ENCODE peak calls at places on chromosomes 4 and X, in nine cellular contexts. One of them, this sample, is unnamed.

GRCh38 chrX:64206556-64207162 is 1.2 kb upstream of the AMER1 start:
- DNase-seq in suprapubic skin: no peak
- DNase-seq in thoracic aorta: no peak
- DNase-seq in tibial artery: no peak
- DNase-seq in endothelial cell of umbilical vein: no peak
- DNase-seq in OCI-LY7: peak; percentile 3
- DNase-seq in thyroid gland: peak; percentile 60
- DNase-seq in H9: no peak
- DNase-seq in kidney: no peak
- DNase-seq in this sample: no peak

GRCh38 chrX:13090261-13091110 is 46.1 kb upstream of the FAM9C start:
- DNase-seq in suprapubic skin: no peak
- DNase-seq in thoracic aorta: no peak
- DNase-seq in H9: no peak
- DNase-seq in kidney: no peak
- DNase-seq in thyroid gland: no peak
- DNase-seq in endothelial cell of umbilical vein: peak; percentile 87
- DNase-seq in tibial artery: no peak
- DNase-seq in OCI-LY7: peak; percentile 23
- DNase-seq in this sample: no peak

GRCh38 chr4:48698029-48698901 is 81.8 kb downstream of the FRYL start:
- DNase-seq in endothelial cell of umbilical vein: peak; percentile 87
- DNase-seq in kidney: no peak
- DNase-seq in suprapubic skin: no peak
- DNase-seq in OCI-LY7: no peak
- DNase-seq in tibial artery: no peak
- DNase-seq in H9: no peak
- DNase-seq in thoracic aorta: no peak
- DNase-seq in thyroid gland: no peak
- DNase-seq in this sample: peak; percentile 73

GRCh38 chr4:156328882-156329281 is 375.2 kb upstream of the CTSO start:
- DNase-seq in tibial artery: no peak
- DNase-seq in thoracic aorta: no peak
- DNase-seq in endothelial cell of umbilical vein: no peak
- DNase-seq in suprapubic skin: no peak
- DNase-seq in OCI-LY7: no peak
- DNase-seq in H9: no peak
- DNase-seq in kidney: no peak
- DNase-seq in thyroid gland: no peak
- DNase-seq in this sample: no peak

GRCh38 chrX:101230636-101231035 is 11.1 kb downstream of the DRP2 start:
- DNase-seq in H9: no peak
- DNase-seq in OCI-LY7: no peak
- DNase-seq in kidney: no peak
- DNase-seq in endothelial cell of umbilical vein: no peak
- DNase-seq in thyroid gland: no peak
- DNase-seq in thoracic aorta: no peak
- DNase-seq in tibial artery: no peak
- DNase-seq in suprapubic skin: no peak
- DNase-seq in this sample: no peak

GRCh38 chrX:47862680-47863079 is 26.0 kb downstream of the ZNF81 start:
- DNase-seq in endothelial cell of umbilical vein: peak; percentile 27
- DNase-seq in H9: no peak
- DNase-seq in kidney: no peak
- DNase-seq in OCI-LY7: no peak
- DNase-seq in thoracic aorta: no peak
- DNase-seq in thyroid gland: no peak
- DNase-seq in tibial artery: no peak
- DNase-seq in suprapubic skin: no peak
- DNase-seq in this sample: no peak

GRCh38 chr4:71209161-71209560 is 129.7 kb upstream of the SLC4A4 start:
- DNase-seq in kidney: no peak
- DNase-seq in H9: no peak
- DNase-seq in tibial artery: no peak
- DNase-seq in endothelial cell of umbilical vein: no peak
- DNase-seq in thyroid gland: no peak
- DNase-seq in OCI-LY7: no peak
- DNase-seq in suprapubic skin: no peak
- DNase-seq in thoracic aorta: no peak
- DNase-seq in this sample: no peak

GRCh38 chr4:98801259-98801725 is 127.6 kb downstream of the EIF4E start:
- DNase-seq in OCI-LY7: no peak
- DNase-seq in thoracic aorta: no peak
- DNase-seq in thyroid gland: no peak
- DNase-seq in H9: no peak
- DNase-seq in kidney: no peak
- DNase-seq in tibial artery: no peak
- DNase-seq in suprapubic skin: no peak
- DNase-seq in endothelial cell of umbilical vein: no peak
- DNase-seq in this sample: no peak

GRCh38 chr4:143407475-143407874 is 70.8 kb downstream of the GAB1 start:
- DNase-seq in thyroid gland: no peak
- DNase-seq in endothelial cell of umbilical vein: peak; percentile 95
- DNase-seq in OCI-LY7: peak; percentile 41
- DNase-seq in suprapubic skin: no peak
- DNase-seq in tibial artery: no peak
- DNase-seq in kidney: no peak
- DNase-seq in thoracic aorta: no peak
- DNase-seq in H9: no peak
- DNase-seq in this sample: no peak

GRCh38 chr4:99149620-99150019 is 5.5 kb upstream of the ADH4 start:
- DNase-seq in suprapubic skin: no peak
- DNase-seq in endothelial cell of umbilical vein: no peak
- DNase-seq in OCI-LY7: no peak
- DNase-seq in thyroid gland: no peak
- DNase-seq in kidney: no peak
- DNase-seq in H9: no peak
- DNase-seq in thoracic aorta: no peak
- DNase-seq in tibial artery: no peak
- DNase-seq in this sample: no peak

GRCh38 chrX:9429767-9430166 is 35.1 kb upstream of the TBL1X start:
- DNase-seq in H9: no peak
- DNase-seq in thoracic aorta: no peak
- DNase-seq in kidney: no peak
- DNase-seq in endothelial cell of umbilical vein: no peak
- DNase-seq in thyroid gland: peak; percentile 40
- DNase-seq in OCI-LY7: no peak
- DNase-seq in tibial artery: no peak
- DNase-seq in suprapubic skin: no peak
- DNase-seq in this sample: no peak

GRCh38 chr4:69786547-69786946 is 26.1 kb upstream of the SULT1B1 start:
- DNase-seq in tibial artery: no peak
- DNase-seq in thoracic aorta: no peak
- DNase-seq in kidney: no peak
- DNase-seq in suprapubic skin: no peak
- DNase-seq in OCI-LY7: no peak
- DNase-seq in H9: no peak
- DNase-seq in thyroid gland: no peak
- DNase-seq in endothelial cell of umbilical vein: no peak
- DNase-seq in this sample: no peak

GRCh38 chr4:169079942-169080827 is 70.1 kb upstream of the CBR4 start:
- DNase-seq in endothelial cell of umbilical vein: peak; percentile 87
- DNase-seq in thyroid gland: peak; percentile 57
- DNase-seq in tibial artery: peak; percentile 74
- DNase-seq in kidney: peak; percentile 73
- DNase-seq in OCI-LY7: no peak
- DNase-seq in thoracic aorta: no peak
- DNase-seq in suprapubic skin: no peak
- DNase-seq in H9: no peak
- DNase-seq in this sample: peak; percentile 63

GRCh38 chr4:137193564-137193963 is 338.7 kb downstream of the PCDH18 start:
- DNase-seq in kidney: no peak
- DNase-seq in thoracic aorta: no peak
- DNase-seq in H9: no peak
- DNase-seq in OCI-LY7: no peak
- DNase-seq in suprapubic skin: no peak
- DNase-seq in endothelial cell of umbilical vein: no peak
- DNase-seq in tibial artery: no peak
- DNase-seq in thyroid gland: no peak
- DNase-seq in this sample: no peak

GRCh38 chrX:48573690-48574269 is 504 bp upstream of the RBM3 start:
- DNase-seq in OCI-LY7: no peak
- DNase-seq in endothelial cell of umbilical vein: peak; percentile 61
- DNase-seq in H9: no peak
- DNase-seq in thyroid gland: peak; percentile 24
- DNase-seq in thoracic aorta: no peak
- DNase-seq in suprapubic skin: no peak
- DNase-seq in kidney: peak; percentile 83
- DNase-seq in tibial artery: peak; percentile 69
- DNase-seq in this sample: peak; percentile 68

DNA sequence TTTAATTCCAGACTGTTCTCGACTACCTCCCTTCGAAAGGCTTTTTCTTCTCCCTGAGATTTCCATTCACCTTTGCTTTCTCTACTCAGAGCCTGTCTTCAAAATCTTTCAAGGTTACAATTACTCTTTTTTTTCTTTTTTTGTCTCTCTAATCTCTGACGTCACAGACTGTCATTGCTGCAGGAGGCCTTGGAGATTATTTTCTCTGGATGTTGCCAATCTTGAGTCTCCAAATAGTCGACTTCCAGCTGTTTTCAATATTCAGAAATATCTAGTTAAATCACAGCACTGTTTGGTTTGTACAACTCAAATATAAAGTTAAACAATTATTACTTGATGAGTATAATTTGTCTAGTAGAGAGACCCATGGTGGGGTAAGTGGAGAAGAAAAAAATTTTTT is 359.0 kb upstream of the BOD1L1 start:
- DNase-seq in tibial artery: no peak
- DNase-seq in OCI-LY7: no peak
- DNase-seq in H9: no peak
- DNase-seq in thyroid gland: no peak
- DNase-seq in thoracic aorta: no peak
- DNase-seq in endothelial cell of umbilical vein: no peak
- DNase-seq in kidney: no peak
- DNase-seq in suprapubic skin: no peak
- DNase-seq in this sample: no peak
- H3K9me3 ChIP-seq in tibial artery: no peaks in the 10 kb centered on the region
- H3K9me3 ChIP-seq in OCI-LY7: no peaks in the 10 kb centered on the region
- H3K9me3 ChIP-seq in H9: no peaks in the 10 kb centered on the region
- H3K9me3 ChIP-seq in thyroid gland: no peaks in the 10 kb centered on the region
- H3K9me3 ChIP-seq in thoracic aorta: no peaks in the 10 kb centered on the region
- H3K9me3 ChIP-seq in endothelial cell of umbilical vein: no peaks in the 10 kb centered on the region
- H3K9me3 ChIP-seq in kidney: no peaks in the 10 kb centered on the region
- H3K9me3 ChIP-seq in suprapubic skin: no peaks in the 10 kb centered on the region
- H3K9me3 ChIP-seq in this sample: no peaks in the 10 kb centered on the region

GRCh38 chrX:81021478-81021877 is 180.2 kb downstream of the HMGN5 start:
- DNase-seq in thoracic aorta: no peak
- DNase-seq in thyroid gland: no peak
- DNase-seq in endothelial cell of umbilical vein: no peak
- DNase-seq in OCI-LY7: no peak
- DNase-seq in suprapubic skin: no peak
- DNase-seq in kidney: no peak
- DNase-seq in H9: no peak
- DNase-seq in tibial artery: no peak
- DNase-seq in this sample: no peak
- H3K9me3 ChIP-seq in thoracic aorta: no peaks in the 10 kb centered on the region
- H3K9me3 ChIP-seq in thyroid gland: no peaks in the 10 kb centered on the region
- H3K9me3 ChIP-seq in endothelial cell of umbilical vein: no peaks in the 10 kb centered on the region
- H3K9me3 ChIP-seq in OCI-LY7: no peaks in the 10 kb centered on the region
- H3K9me3 ChIP-seq in suprapubic skin: no peaks in the 10 kb centered on the region
- H3K9me3 ChIP-seq in kidney: no peaks in the 10 kb centered on the region
- H3K9me3 ChIP-seq in H9: peaks cover 29% of the 10 kb centered on the region
- H3K9me3 ChIP-seq in tibial artery: no peaks in the 10 kb centered on the region
- H3K9me3 ChIP-seq in this sample: no peaks in the 10 kb centered on the region

GRCh38 chr4:386708-387105 is 49.1 kb downstream of the ZNF141 start:
- DNase-seq in tibial artery: no peak
- DNase-seq in thoracic aorta: no peak
- DNase-seq in OCI-LY7: no peak
- DNase-seq in H9: no peak
- DNase-seq in endothelial cell of umbilical vein: no peak
- DNase-seq in thyroid gland: no peak
- DNase-seq in suprapubic skin: no peak
- DNase-seq in kidney: no peak
- DNase-seq in this sample: no peak

GRCh38 chr4:385934-386707 is 48.5 kb downstream of the ZNF141 start:
- DNase-seq in H9: no peak
- DNase-seq in tibial artery: no peak
- DNase-seq in endothelial cell of umbilical vein: no peak
- DNase-seq in thyroid gland: no peak
- DNase-seq in thoracic aorta: no peak
- DNase-seq in OCI-LY7: no peak
- DNase-seq in suprapubic skin: no peak
- DNase-seq in kidney: no peak
- DNase-seq in this sample: no peak

DNA sequence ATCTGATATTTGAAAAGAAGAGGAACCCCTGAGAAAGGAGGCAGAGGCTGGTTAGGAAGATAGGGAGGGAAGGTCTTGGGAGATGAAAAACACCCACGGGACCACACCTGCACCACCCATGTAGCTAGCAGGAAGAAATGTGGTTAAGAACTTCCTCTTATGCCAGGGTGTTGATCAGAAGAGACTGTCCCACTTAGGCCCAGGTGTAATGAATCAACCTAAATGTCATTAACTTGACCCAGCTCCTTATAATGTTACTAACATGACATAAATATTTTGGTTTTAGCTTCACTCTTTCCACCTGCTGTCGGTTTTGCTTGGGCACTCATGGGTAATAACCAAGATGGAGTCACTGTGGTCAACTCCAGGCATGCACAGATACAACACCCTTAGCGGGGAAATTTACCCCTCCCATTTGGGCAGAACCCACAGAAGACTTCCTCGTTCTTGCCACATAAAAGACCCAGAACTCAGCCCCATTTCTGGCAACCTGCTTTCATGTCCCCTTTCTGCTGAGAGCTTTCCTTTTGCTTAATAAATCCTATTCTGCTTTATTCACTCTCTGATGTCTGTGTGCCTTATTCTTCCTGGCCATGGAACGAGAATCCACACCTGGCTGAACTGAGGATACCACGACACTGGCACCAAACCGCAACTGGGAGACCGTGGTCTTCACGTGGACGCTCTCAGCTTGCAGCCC is 46.8 kb downstream of the ZNF141 start:
- DNase-seq in thyroid gland: no peak
- DNase-seq in endothelial cell of umbilical vein: no peak
- DNase-seq in tibial artery: no peak
- DNase-seq in suprapubic skin: no peak
- DNase-seq in H9: no peak
- DNase-seq in kidney: no peak
- DNase-seq in OCI-LY7: peak; percentile 97
- DNase-seq in thoracic aorta: no peak
- DNase-seq in this sample: no peak
- H3K9me3 ChIP-seq in thyroid gland: no peaks in the 10 kb centered on the region
- H3K9me3 ChIP-seq in endothelial cell of umbilical vein: peaks cover 6% of the 10 kb centered on the region
- H3K9me3 ChIP-seq in tibial artery: peaks cover 93% of the 10 kb centered on the region
- H3K9me3 ChIP-seq in suprapubic skin: peaks cover 66% of the 10 kb centered on the region
- H3K9me3 ChIP-seq in H9: peaks cover 21% of the 10 kb centered on the region
- H3K9me3 ChIP-seq in kidney: peaks cover 30% of the 10 kb centered on the region
- H3K9me3 ChIP-seq in OCI-LY7: peaks cover 75% of the 10 kb centered on the region
- H3K9me3 ChIP-seq in thoracic aorta: peaks cover 99% of the 10 kb centered on the region
- H3K9me3 ChIP-seq in this sample: peaks cover 100% of the 10 kb centered on the region

DNA sequence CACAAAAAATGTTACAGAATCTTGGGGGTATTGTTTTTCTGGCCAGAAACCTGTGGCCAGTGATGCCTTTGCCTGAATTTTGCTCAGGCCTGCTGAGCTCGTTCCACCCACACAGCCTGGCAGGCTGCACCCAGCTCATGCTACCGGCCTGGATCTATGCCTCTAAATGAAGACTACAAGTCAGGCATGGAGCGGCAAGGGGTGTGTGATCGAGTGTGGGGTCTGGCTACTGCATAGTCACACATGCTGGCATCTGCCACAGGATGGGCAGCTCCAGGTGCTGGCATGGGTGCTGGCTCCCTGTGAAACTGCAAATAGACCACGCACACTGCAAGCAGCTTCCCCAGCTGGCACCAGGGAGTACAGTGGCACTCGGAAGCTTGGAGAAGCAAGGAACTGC is 323.1 kb upstream of the POU3F4 start:
- DNase-seq in thyroid gland: no peak
- DNase-seq in tibial artery: no peak
- DNase-seq in OCI-LY7: no peak
- DNase-seq in thoracic aorta: no peak
- DNase-seq in suprapubic skin: no peak
- DNase-seq in H9: no peak
- DNase-seq in kidney: no peak
- DNase-seq in endothelial cell of umbilical vein: no peak
- DNase-seq in this sample: no peak
- H3K9me3 ChIP-seq in thyroid gland: no peaks in the 10 kb centered on the region
- H3K9me3 ChIP-seq in tibial artery: no peaks in the 10 kb centered on the region
- H3K9me3 ChIP-seq in OCI-LY7: no peaks in the 10 kb centered on the region
- H3K9me3 ChIP-seq in thoracic aorta: no peaks in the 10 kb centered on the region
- H3K9me3 ChIP-seq in suprapubic skin: no peaks in the 10 kb centered on the region
- H3K9me3 ChIP-seq in H9: peaks cover 37% of the 10 kb centered on the region
- H3K9me3 ChIP-seq in kidney: no peaks in the 10 kb centered on the region
- H3K9me3 ChIP-seq in endothelial cell of umbilical vein: no peaks in the 10 kb centered on the region
- H3K9me3 ChIP-seq in this sample: no peaks in the 10 kb centered on the region